ENCODE peak calls at places on chromosomes 5 and 9, in eight cellular contexts. D is body of pancreas; Q is upper lobe of right lung; G is CD4-positive, alpha-beta memory T cell; S is heart right ventricle; J is testis; W is GM23338; X is stomach. K is an unnamed sample.

GRCh38 chr9:134607971-134608370 is 33.6 kb upstream of the COL5A1 start:
- DNase-seq in D (no peak), Q (no peak), G (no peak), S (no peak), J (no peak), W (no peak), X (peak), K (no peak)

GRCh38 chr9:124696101-124696500 is 75.0 kb downstream of the NR6A1 start:
- DNase-seq in D (no peak), Q (no peak), G (no peak), S (no peak), J (no peak), W (peak), X (no peak), K (no peak)

GRCh38 chr9:3875371-3876132 is 349.8 kb upstream of the RFX3 start:
- DNase-seq in D (no peak), Q (no peak), G (no peak), S (no peak), J (no peak), W (no peak), X (no peak), K (no peak)

GRCh38 chr5:23084815-23085214 is 231.7 kb upstream of the CDH12 start:
- DNase-seq in D (no peak), Q (no peak), G (no peak), S (no peak), J (no peak), W (no peak), X (no peak), K (no peak)

GRCh38 chr5:30341492-30341891 is 852.0 kb upstream of the CDH6 start:
- DNase-seq in D (no peak), Q (no peak), G (no peak), S (no peak), J (no peak), W (no peak), X (no peak), K (no peak)

GRCh38 chr5:31733365-31733764 is 94.4 kb downstream of the PDZD2 start:
- DNase-seq in D (no peak), Q (no peak), G (no peak), S (peak), J (peak), W (no peak), X (no peak), K (no peak)

GRCh38 chr5:173556142-173557028 is 60.1 kb downstream of the BOD1 start:
- DNase-seq in D (no peak), Q (no peak), G (no peak), S (no peak), J (no peak), W (peak), X (no peak), K (no peak)

GRCh38 chr5:179758905-179759304 is 26.3 kb downstream of the MAML1 start:
- DNase-seq in D (no peak), Q (peak), G (no peak), S (no peak), J (no peak), W (no peak), X (no peak), K (no peak)

GRCh38 chr5:16937023-16937379 is 913 bp upstream of the MYO10 start:
- DNase-seq in D (peak), Q (peak), G (no peak), S (no peak), J (no peak), W (peak), X (peak), K (no peak)

GRCh38 chr5:137737349-137738256 is 1.7 kb upstream of the KLHL3 start:
- DNase-seq in D (no peak), Q (no peak), G (peak), S (peak), J (no peak), W (no peak), X (peak), K (no peak)

GRCh38 chr5:107118184-107118902 is 552.4 kb downstream of the EFNA5 start:
- DNase-seq in D (no peak), Q (no peak), G (no peak), S (no peak), J (no peak), W (peak), X (no peak), K (no peak)

GRCh38 chr5:150272531-150272930 is 17.0 kb downstream of the CAMK2A start:
- DNase-seq in D (no peak), Q (no peak), G (no peak), S (no peak), J (peak), W (peak), X (no peak), K (no peak)

GRCh38 chr9:89374176-89374575 is 55.9 kb downstream of the SECISBP2 start:
- DNase-seq in D (no peak), Q (no peak), G (no peak), S (no peak), J (no peak), W (no peak), X (no peak), K (no peak)

GRCh38 chr5:4082966-4083564 is 487.4 kb downstream of the IRX1 start:
- DNase-seq in D (no peak), Q (no peak), G (no peak), S (no peak), J (no peak), W (no peak), X (no peak), K (no peak)

GRCh38 chr9:33081128-33081851 is 4.8 kb upstream of the SMU1 start:
- DNase-seq in D (peak), Q (no peak), G (peak), S (peak), J (peak), W (peak), X (peak), K (peak)
- H3K4me3 ChIP-seq in D (no peak), Q (no peak), G (no peak), S (no peak), J (no peak), W (peak), X (no peak), K (no peak)

GRCh38 chr5:140116716-140117115 is 2.8 kb downstream of the PURA start:
- DNase-seq in D (no peak), Q (no peak), G (no peak), S (no peak), J (no peak), W (peak), X (no peak), K (no peak)

GRCh38 chr5:140114341-140115185 is 654 bp downstream of the PURA start:
- DNase-seq in D (peak), Q (peak), G (peak), S (peak), J (peak), W (peak), X (peak), K (peak)

GRCh38 chr5:140115186-140115500 is 1.2 kb downstream of the PURA start:
- DNase-seq in D (no peak), Q (no peak), G (no peak), S (no peak), J (no peak), W (no peak), X (no peak), K (no peak)

GRCh38 chr5:140118294-140118936 is 4.5 kb downstream of the PURA start:
- DNase-seq in D (no peak), Q (no peak), G (no peak), S (no peak), J (no peak), W (peak), X (no peak), K (no peak)

GRCh38 chr5:140117523-140117922 is 3.6 kb downstream of the PURA start:
- DNase-seq in D (no peak), Q (no peak), G (no peak), S (no peak), J (no peak), W (no peak), X (no peak), K (no peak)
- H3K4me3 ChIP-seq in D (no peak), Q (no peak), G (no peak), S (no peak), J (no peak), W (no peak), X (no peak), K (no peak)

DNA sequence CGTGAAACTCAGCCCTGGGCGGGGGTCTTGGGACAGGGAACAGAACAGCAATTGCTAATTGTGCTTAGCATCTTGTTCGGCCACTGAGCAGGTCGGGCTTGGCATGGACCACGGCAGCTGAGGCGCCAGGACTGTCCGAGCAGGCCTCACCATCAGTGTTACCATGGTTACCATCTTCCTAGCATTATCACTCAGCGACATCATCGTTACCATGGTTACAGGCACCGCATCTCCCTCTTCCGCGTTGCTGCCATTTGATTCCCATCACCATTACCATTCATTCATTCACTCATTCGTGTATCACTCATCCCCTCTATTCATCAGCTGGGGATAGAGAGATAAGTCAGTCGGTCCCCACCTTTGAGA is 81.0 kb upstream of the ZBTB43 start:
- DNase-seq in D (no peak), Q (no peak), G (no peak), S (no peak), J (no peak), W (peak), X (no peak), K (no peak)
- H3K4me3 ChIP-seq in D (no peak), Q (no peak), G (peak), S (no peak), J (peak), W (peak), X (no peak), K (peak)

GRCh38 chr5:21701317-21701716 is 1151.8 kb downstream of the CDH12 start:
- DNase-seq in D (no peak), Q (no peak), G (no peak), S (no peak), J (no peak), W (no peak), X (no peak), K (no peak)
- H3K4me3 ChIP-seq in D (no peak), Q (no peak), G (no peak), S (no peak), J (no peak), W (no peak), X (no peak), K (no peak)

GRCh38 chr5:60540855-60541805 is 158.8 kb downstream of the DEPDC1B start:
- DNase-seq in D (no peak), Q (no peak), G (no peak), S (peak), J (no peak), W (peak), X (no peak), K (no peak)
- H3K4me3 ChIP-seq in D (no peak), Q (no peak), G (no peak), S (no peak), J (no peak), W (no peak), X (no peak), K (no peak)